ENCODE peak calls at places on chromosomes 12 and 14, in four cellular contexts. Y is HepG2, J is K562, X is A549. G is an unnamed sample.

GRCh38 chr12:8145754-8146415 is 10.9 kb upstream of the ZNF705A start:
- ATAC-seq in Y (peak; percentile 78), J (no peak), X (no peak), G (peak; percentile 70)

GRCh38 chr14:56471056-56471455 is 108.5 kb upstream of the TMEM260 start:
- ATAC-seq in X (peak; percentile 39), Y (peak; percentile 29), J (no peak), G (peak; percentile 19)

GRCh38 chr12:79841248-79841877 is 93.5 kb downstream of the PPP1R12A start:
- ATAC-seq in Y (no peak), J (no peak), X (no peak), G (no peak)

GRCh38 chr14:81366259-81366658 is 33.9 kb downstream of the STON2 start:
- ATAC-seq in X (peak; percentile 86), J (no peak), Y (no peak), G (no peak)

GRCh38 chr14:53942970-53943750 is 13.5 kb downstream of the BMP4 start:
- ATAC-seq in Y (peak; percentile 55), X (no peak), J (no peak), G (no peak)

GRCh38 chr12:48966177-48966890 is 5.2 kb downstream of the WNT10B start:
- ATAC-seq in Y (no peak), J (no peak), X (no peak), G (no peak)

GRCh38 chr12:109714141-109714912 is 702 bp downstream of the FAM222A start:
- ATAC-seq in Y (peak; percentile 36), X (peak; percentile 52), J (peak; percentile 50), G (peak; percentile 47)

GRCh38 chr14:55088356-55088755 is 36.9 kb downstream of the MAPK1IP1L start:
- ATAC-seq in Y (no peak), X (no peak), J (no peak), G (no peak)

GRCh38 chr12:46832084-46832704 is 6.4 kb upstream of the SLC38A4 start:
- ATAC-seq in X (no peak), Y (no peak), J (no peak), G (no peak)

GRCh38 chr14:24430682-24431568 is 1.2 kb downstream of the KHNYN start:
- ATAC-seq in J (peak; percentile 60), X (peak; percentile 52), Y (peak; percentile 0), G (no peak)

GRCh38 chr12:98757455-98757854 is 112.4 kb downstream of the APAF1 start:
- ATAC-seq in J (no peak), X (no peak), Y (no peak), G (peak; percentile 23)

GRCh38 chr14:59727073-59727661 is 143.4 kb downstream of the RTN1 start:
- ATAC-seq in X (no peak), Y (no peak), J (no peak), G (no peak)

GRCh38 chr12:79420146-79420618 is 270.6 kb downstream of the PAWR start:
- ATAC-seq in X (peak; percentile 63), J (no peak), Y (peak; percentile 72), G (peak; percentile 67)

GRCh38 chr14:94768521-94769412 is 1.1 kb downstream of the GSC start:
- ATAC-seq in J (no peak), X (no peak), Y (peak; percentile 34), G (no peak)

GRCh38 chr12:81120961-81121360 is 43.1 kb downstream of the ACSS3 start:
- ATAC-seq in J (no peak), Y (peak; percentile 92), X (no peak), G (no peak)

GRCh38 chr12:132336451-132337413 is 7.3 kb upstream of the GALNT9 start:
- ATAC-seq in J (no peak), X (no peak), Y (no peak), G (no peak)

GRCh38 chr14:88599761-88600439 is 37.1 kb downstream of the ZC3H14 start:
- ATAC-seq in J (no peak), X (no peak), Y (no peak), G (no peak)

GRCh38 chr12:75754698-75755097 is 243.3 kb upstream of the KRR1 start:
- ATAC-seq in J (no peak), X (no peak), Y (no peak), G (no peak)

GRCh38 chr14:75643985-75644384 is 16.7 kb downstream of the ERG28 start:
- ATAC-seq in J (no peak), X (no peak), Y (no peak), G (no peak)

GRCh38 chr12:42953021-42953420 is 363.5 kb upstream of the PRICKLE1 start:
- ATAC-seq in J (no peak), Y (no peak), X (no peak), G (no peak)

GRCh38 chr14:69241577-69241976 is 18.4 kb upstream of the GALNT16 start:
- ATAC-seq in Y (no peak), J (no peak), X (no peak), G (no peak)

GRCh38 chr14:95477411-95478089 is 38.9 kb downstream of the SYNE3 start:
- ATAC-seq in Y (no peak), J (no peak), X (no peak), G (no peak)

GRCh38 chr14:77610553-77610952 is 5.9 kb downstream of the SPTLC2 start:
- ATAC-seq in J (no peak), X (no peak), Y (no peak), G (no peak)

GRCh38 chr12:27554421-27555186 is 30.6 kb downstream of the PPFIBP1 start:
- ATAC-seq in Y (no peak), X (no peak), J (no peak), G (peak; percentile 70)

GRCh38 chr14:91669867-91670266 is 62.0 kb downstream of the CATSPERB start:
- ATAC-seq in Y (no peak), J (no peak), X (no peak), G (no peak)

GRCh38 chr14:59939828-59940227 is 19.9 kb downstream of the LRRC9 start:
- ATAC-seq in Y (no peak), X (no peak), J (no peak), G (no peak)

GRCh38 chr12:107990325-107990724 is 138.8 kb upstream of the WSCD2 start:
- ATAC-seq in X (peak; percentile 62), J (peak; percentile 78), Y (peak; percentile 72), G (no peak)

GRCh38 chr14:68564826-68565760 is 227.8 kb downstream of the ZFP36L1 start:
- ATAC-seq in J (peak; percentile 62), X (no peak), Y (peak; percentile 34), G (no peak)

GRCh38 chr12:13204428-13204827 is 7.9 kb downstream of the EMP1 start:
- ATAC-seq in X (no peak), Y (no peak), J (no peak), G (no peak)

GRCh38 chr12:13205809-13206559 is 9.5 kb downstream of the EMP1 start:
- ATAC-seq in Y (no peak), X (peak; percentile 31), J (no peak), G (peak; percentile 15)

GRCh38 chr12:13208533-13209278 is 12.2 kb downstream of the EMP1 start:
- ATAC-seq in J (no peak), Y (peak; percentile 46), X (no peak), G (no peak)

GRCh38 chr12:13209279-13210021 is 12.9 kb downstream of the EMP1 start:
- ATAC-seq in Y (no peak), J (no peak), X (no peak), G (no peak)

DNA sequence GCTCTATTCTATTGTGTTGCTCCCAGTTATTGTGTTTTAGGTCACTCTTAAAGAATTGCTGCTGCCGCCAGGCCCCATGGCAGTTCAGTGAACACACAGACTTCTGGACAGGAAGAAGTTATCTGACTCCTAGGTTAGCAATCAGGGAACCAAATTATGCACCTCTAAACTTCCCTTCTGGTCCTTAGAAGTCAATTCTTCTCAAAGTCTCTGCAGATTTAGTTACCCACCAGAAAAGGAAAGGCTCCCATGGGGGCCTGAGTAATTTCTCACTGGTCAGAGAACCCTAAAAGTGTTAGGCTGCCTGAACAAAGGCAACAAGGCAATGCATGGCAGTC is 10.0 kb downstream of the EMP1 start:
- ATAC-seq in Y (no peak), X (no peak), J (no peak), G (no peak)
- TF ChIP-seq EP300 in Y (no peak), X (no peak), J (no peak), G (no peak)

GRCh38 chr12:124658302-124658701 is 90.9 kb upstream of the NCOR2 start:
- ATAC-seq in Y (no peak), X (no peak), J (no peak), G (no peak)

GRCh38 chr12:124654666-124655316 is 87.4 kb upstream of the NCOR2 start:
- ATAC-seq in J (peak; percentile 53), Y (peak; percentile 27), X (no peak), G (peak; percentile 32)

GRCh38 chr12:124655317-124656213 is 88.2 kb upstream of the NCOR2 start:
- ATAC-seq in J (peak; percentile 18), X (peak; percentile 31), Y (no peak), G (peak; percentile 60)

GRCh38 chr12:124656947-124657434 is 89.6 kb upstream of the NCOR2 start:
- ATAC-seq in Y (no peak), J (no peak), X (no peak), G (no peak)

GRCh38 chr12:124656214-124656516 is 88.8 kb upstream of the NCOR2 start:
- ATAC-seq in J (no peak), X (no peak), Y (no peak), G (no peak)
- H3K27ac ChIP-seq in J (no peak overlapping the region), X (peak overlapping the region; percentile 75), Y (no peak overlapping the region), G (peak overlapping the region; percentile 90)

GRCh38 chr12:2034633-2035420 is 18.0 kb upstream of the CACNA1C start:
- ATAC-seq in J (peak; percentile 100), Y (peak; percentile 98), X (peak; percentile 95), G (peak; percentile 96)
- TF ChIP-seq POLR2A in J (no peak), Y (no peak), X (peak; percentile 37), G (no peak)

GRCh38 chr12:29240441-29240840 is 91.4 kb downstream of the FAR2 start:
- ATAC-seq in J (no peak), X (no peak), Y (no peak), G (no peak)

GRCh38 chr12:29238822-29239291 is 89.8 kb downstream of the FAR2 start:
- ATAC-seq in X (no peak), Y (no peak), J (no peak), G (no peak)

GRCh38 chr12:29242921-29243431 is 93.9 kb downstream of the FAR2 start:
- ATAC-seq in X (no peak), J (peak; percentile 61), Y (no peak), G (no peak)

GRCh38 chr12:29239336-29239735 is 90.3 kb downstream of the FAR2 start:
- ATAC-seq in Y (no peak), X (no peak), J (no peak), G (no peak)

DNA sequence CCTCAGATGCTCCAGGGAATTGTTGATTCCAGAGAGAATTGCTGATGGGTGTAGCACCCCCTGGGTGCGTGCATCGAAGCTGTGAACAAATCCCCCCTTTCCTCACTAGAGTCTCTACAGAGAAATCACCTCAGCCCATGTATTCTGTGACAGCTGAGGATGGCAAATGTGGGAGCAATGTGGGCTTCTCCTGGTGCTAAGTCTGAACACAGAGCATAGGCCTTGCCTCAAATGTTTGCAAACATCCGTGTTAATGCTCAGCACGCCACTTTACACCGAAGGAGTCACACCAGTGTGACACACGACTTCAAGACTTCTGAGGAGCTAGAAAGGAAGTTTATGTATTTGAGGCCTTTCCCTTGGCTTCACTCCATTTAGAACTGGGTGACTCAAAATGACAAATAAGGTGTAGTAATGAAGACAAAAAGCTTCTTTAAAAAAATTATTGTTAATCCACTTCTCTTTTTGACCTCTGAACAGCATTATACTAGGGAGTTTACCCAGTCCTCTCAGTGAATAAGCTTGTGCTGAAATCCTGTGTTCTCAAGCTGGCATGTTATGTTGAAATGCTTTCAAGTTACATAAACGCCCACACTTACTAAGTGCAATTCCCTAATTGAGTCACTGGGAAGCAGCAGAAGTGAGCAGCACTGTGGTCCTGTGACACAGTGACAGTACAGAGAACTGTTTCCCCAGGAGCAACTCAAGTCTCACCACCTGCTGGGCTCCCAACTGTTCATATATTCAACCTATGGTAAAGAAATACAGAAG is 92.9 kb downstream of the FAR2 start:
- ATAC-seq in Y (peak; percentile 93), X (no peak), J (peak; percentile 72), G (peak; percentile 92)
- TF ChIP-seq EP300 in Y (no peak), X (no peak), J (no peak), G (no peak)

GRCh38 chr12:105083041-105083440 is 1.2 kb downstream of the ALDH1L2 start:
- ATAC-seq in X (no peak), Y (no peak), J (peak; percentile 3), G (no peak)
- H3K27ac ChIP-seq in X (peak overlapping the region; percentile 89), Y (no peak overlapping the region), J (peak overlapping the region; percentile 40), G (peak overlapping the region; percentile 81)